ENCODE peak calls at places on chromosome 18, in nine cellular contexts. C, T, N, P, V, U, B, F and L are unnamed samples. For H3K9me3, the result is how much of the 10 kb centered on the place peaks cover.

GRCh38 chr18:63290456-63291200 is 28.9 kb downstream of the BCL2 start:
- DNase-seq in C (no peak), U (no peak), T (no peak), B (no peak), P (no peak), F (no peak), N (no peak), V (peak), L (peak)

GRCh38 chr18:27685807-27686412 is 491.0 kb downstream of the CDH2 start:
- DNase-seq in U (no peak), T (no peak), F (peak), N (no peak), B (peak), P (no peak), V (peak), C (no peak), L (no peak)

GRCh38 chr18:26419746-26420145 is 128.6 kb downstream of the KCTD1 start:
- DNase-seq in N (no peak), F (no peak), V (no peak), T (no peak), B (peak), P (no peak), U (no peak), C (peak), L (no peak)

GRCh38 chr18:61657066-61657732 is 235.6 kb downstream of the RNF152 start:
- DNase-seq in U (no peak), F (no peak), P (no peak), B (no peak), V (no peak), T (no peak), N (no peak), C (no peak), L (no peak)

GRCh38 chr18:50401334-50401733 is 26.5 kb downstream of the SKA1 start:
- DNase-seq in T (no peak), F (no peak), U (no peak), C (no peak), P (no peak), N (no peak), B (peak), V (no peak), L (no peak)

GRCh38 chr18:26489191-26489590 is 59.2 kb downstream of the KCTD1 start:
- DNase-seq in U (no peak), B (no peak), F (peak), T (no peak), P (no peak), N (no peak), V (no peak), C (no peak), L (no peak)

GRCh38 chr18:59820663-59821062 is 79.1 kb upstream of the PMAIP1 start:
- DNase-seq in P (no peak), T (no peak), U (no peak), B (no peak), C (no peak), F (no peak), N (no peak), V (no peak), L (no peak)

GRCh38 chr18:13585379-13586153 is 140.8 kb downstream of the FAM210A start:
- DNase-seq in B (no peak), N (no peak), C (no peak), T (no peak), V (no peak), P (no peak), U (no peak), F (no peak), L (no peak)

GRCh38 chr18:68666316-68666715 is 48.6 kb downstream of the TMX3 start:
- DNase-seq in B (no peak), T (peak), V (no peak), C (peak), P (no peak), F (no peak), U (no peak), N (no peak), L (no peak)

GRCh38 chr18:46261799-46262198 is 157.6 kb downstream of the HAUS1 start:
- DNase-seq in B (no peak), T (no peak), U (no peak), V (no peak), P (no peak), N (no peak), F (peak), C (no peak), L (no peak)

GRCh38 chr18:77478619-77479018 is 229.0 kb downstream of the GALR1 start:
- DNase-seq in U (no peak), V (no peak), B (peak), P (no peak), F (no peak), T (peak), N (no peak), C (peak), L (no peak)

GRCh38 chr18:53416985-53417384 is 807.5 kb downstream of the MBD2 start:
- DNase-seq in B (no peak), T (no peak), U (no peak), N (no peak), C (no peak), P (no peak), F (no peak), V (no peak), L (no peak)

GRCh38 chr18:49565656-49566055 is 3.8 kb downstream of the LIPG start:
- DNase-seq in F (no peak), N (no peak), C (no peak), B (peak), U (no peak), P (no peak), V (no peak), T (peak), L (no peak)

GRCh38 chr18:54739476-54739875 is 88.8 kb upstream of the RAB27B start:
- DNase-seq in T (no peak), N (no peak), C (no peak), P (no peak), F (no peak), U (no peak), B (no peak), V (no peak), L (no peak)

GRCh38 chr18:43904209-43904837 is 627.0 kb upstream of the SYT4 start:
- DNase-seq in N (no peak), B (no peak), T (no peak), V (no peak), C (no peak), P (no peak), F (no peak), U (no peak), L (no peak)

GRCh38 chr18:13435596-13436333 is 217.2 kb downstream of the LDLRAD4 start:
- DNase-seq in F (peak), P (no peak), N (no peak), U (no peak), B (peak), C (peak), T (no peak), V (no peak), L (no peak)

GRCh38 chr18:28065031-28065792 is 111.7 kb downstream of the CDH2 start:
- DNase-seq in T (no peak), U (no peak), P (no peak), V (peak), B (no peak), F (peak), N (no peak), C (no peak), L (no peak)

GRCh38 chr18:70553961-70554325 is 265.1 kb downstream of the SOCS6 start:
- DNase-seq in C (no peak), B (no peak), N (no peak), U (no peak), T (no peak), P (no peak), V (no peak), F (no peak), L (no peak)

GRCh38 chr18:10416020-10416419 is 38.4 kb upstream of the APCDD1 start:
- DNase-seq in V (no peak), U (no peak), C (no peak), F (no peak), B (no peak), T (no peak), P (no peak), N (no peak), L (no peak)

GRCh38 chr18:33560686-33561370 is 17.2 kb upstream of the ASXL3 start:
- DNase-seq in F (peak), B (no peak), P (no peak), N (no peak), C (no peak), T (no peak), V (peak), U (no peak), L (no peak)

GRCh38 chr18:74303936-74304335 is 11.7 kb upstream of the C18orf63 start:
- DNase-seq in V (no peak), F (peak), U (no peak), P (no peak), N (no peak), B (no peak), T (no peak), C (no peak), L (no peak)

GRCh38 chr18:23209031-23209430 is 73.7 kb downstream of the CABLES1 start:
- DNase-seq in F (no peak), N (no peak), V (no peak), U (no peak), P (no peak), B (no peak), T (no peak), C (no peak), L (no peak)

GRCh38 chr18:63788447-63789096 is 13.4 kb downstream of the SERPINB7 start:
- DNase-seq in U (no peak), B (no peak), F (peak), N (no peak), C (no peak), T (no peak), V (no peak), P (no peak), L (no peak)

GRCh38 chr18:41134426-41134825 is 820.6 kb upstream of the PIK3C3 start:
- DNase-seq in P (no peak), B (no peak), T (no peak), C (no peak), N (no peak), F (no peak), U (no peak), V (no peak), L (no peak)

GRCh38 chr18:77119101-77119850 is 13.3 kb downstream of the MBP start:
- DNase-seq in B (no peak), P (no peak), C (peak), V (no peak), N (peak), U (no peak), T (no peak), F (no peak), L (no peak)

GRCh38 chr18:74173434-74173750 is 25.1 kb downstream of the TIMM21 start:
- DNase-seq in V (no peak), N (no peak), P (no peak), U (no peak), T (no peak), C (no peak), B (no peak), F (no peak), L (no peak)

GRCh38 chr18:28422577-28422976 is 245.6 kb upstream of the CDH2 start:
- DNase-seq in P (no peak), N (no peak), C (no peak), T (no peak), B (no peak), U (no peak), F (no peak), V (no peak), L (no peak)

GRCh38 chr18:27164905-27165304 is 20.2 kb downstream of the CHST9 start:
- DNase-seq in T (no peak), N (no peak), V (no peak), C (no peak), P (no peak), B (no peak), U (no peak), F (no peak), L (no peak)

GRCh38 chr18:70296289-70296688 is 7.4 kb downstream of the SOCS6 start:
- DNase-seq in F (no peak), T (peak), N (no peak), V (peak), P (no peak), U (no peak), B (peak), C (no peak), L (no peak)

GRCh38 chr18:10398571-10398970 is 55.9 kb upstream of the APCDD1 start:
- DNase-seq in V (no peak), U (no peak), B (no peak), P (no peak), C (no peak), T (no peak), F (no peak), N (no peak), L (no peak)

GRCh38 chr18:48921305-48922202 is 29.2 kb downstream of the SMAD7 start:
- DNase-seq in T (no peak), F (no peak), C (peak), U (no peak), P (no peak), B (no peak), N (peak), V (no peak), L (no peak)

GRCh38 chr18:73503326-73503725 is 635.5 kb upstream of the NETO1 start:
- DNase-seq in F (peak), T (no peak), N (no peak), V (no peak), P (no peak), C (no peak), B (no peak), U (no peak), L (no peak)

GRCh38 chr18:11458447-11458846 is 150.9 kb upstream of the SLC35G4 start:
- DNase-seq in N (no peak), B (no peak), U (no peak), V (no peak), C (no peak), P (no peak), F (no peak), T (no peak), L (no peak)

GRCh38 chr18:48470484-48471180 is 61.4 kb upstream of the ZBTB7C start:
- DNase-seq in T (no peak), P (no peak), U (no peak), C (no peak), N (no peak), F (no peak), B (no peak), V (no peak), L (no peak)

DNA sequence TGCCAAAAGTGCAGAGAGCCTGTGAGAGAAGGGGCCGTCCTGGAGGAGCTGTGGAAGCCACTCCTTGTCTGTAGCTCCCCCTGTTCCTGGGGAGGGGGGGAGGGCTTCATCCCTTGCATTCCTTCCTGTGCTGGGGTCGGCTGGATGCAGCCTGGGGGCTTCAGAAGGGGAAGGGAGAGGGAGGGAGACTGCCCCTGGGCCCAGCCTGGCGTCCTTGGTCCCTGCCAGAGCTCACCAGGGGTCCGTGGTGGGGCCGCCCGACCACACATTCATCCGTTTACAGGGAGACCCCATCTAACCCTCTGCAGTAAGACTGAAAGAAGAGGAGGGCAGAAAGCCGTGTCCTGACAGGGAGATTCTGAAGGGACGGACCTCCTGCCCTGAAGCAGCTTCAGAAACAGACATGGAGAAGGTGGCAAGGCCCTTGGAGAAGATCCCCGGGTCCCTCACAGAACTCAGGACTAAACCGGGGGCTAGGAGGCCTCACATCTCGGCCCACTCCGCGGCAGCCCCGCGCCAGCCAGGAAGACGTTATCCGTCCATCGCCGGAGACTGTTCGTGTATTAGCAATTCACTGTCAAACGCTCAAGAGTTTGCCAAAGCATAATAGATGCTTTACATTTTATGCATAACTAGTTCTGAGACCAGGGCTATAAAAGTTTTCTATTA is 258.2 kb upstream of the SALL3 start:
- DNase-seq in P (no peak), B (no peak), F (no peak), U (peak), V (no peak), N (peak), C (peak), T (no peak), L (no peak)
- H3K9me3 ChIP-seq in P (under half), B (under half), F (under half), U (under half), V (under half), N (under half), C (under half), T (under half), L (under half)

DNA sequence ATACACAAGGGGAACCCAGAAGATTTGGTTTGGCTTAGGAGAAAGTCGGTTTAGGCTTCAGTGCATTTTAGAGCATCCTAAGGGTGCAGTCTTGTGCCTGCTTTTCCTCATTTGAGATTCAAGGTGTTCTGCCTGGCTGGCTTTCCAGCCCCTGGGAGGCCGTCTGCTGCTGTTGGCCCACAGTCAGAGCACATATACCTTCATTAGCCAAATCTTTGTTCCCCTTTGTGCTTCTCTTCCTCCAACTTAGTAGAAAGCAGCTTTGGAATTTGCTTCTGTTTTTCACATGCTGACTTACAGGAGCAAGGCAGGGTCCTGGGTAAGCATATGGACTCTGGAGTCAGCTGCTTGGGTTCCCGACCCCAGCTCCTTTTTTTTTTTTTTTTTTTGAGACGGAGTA is 477.1 kb upstream of the TCF4 start:
- DNase-seq in B (no peak), F (no peak), V (no peak), C (no peak), U (no peak), P (no peak), N (no peak), T (no peak), L (no peak)
- H3K9me3 ChIP-seq in B (under half), F (under half), V (under half), C (under half), U (under half), P (under half), N (under half), T (under half), L (under half)

GRCh38 chr18:36415606-36416005 is 118.1 kb downstream of the FHOD3 start:
- DNase-seq in P (no peak), C (no peak), T (no peak), F (no peak), U (no peak), N (no peak), B (no peak), V (no peak), L (no peak)
- H3K9me3 ChIP-seq in P (under half), C (under half), T (under half), F (under half), U (under half), N (under half), B (under half), V (under half), L (under half)

DNA sequence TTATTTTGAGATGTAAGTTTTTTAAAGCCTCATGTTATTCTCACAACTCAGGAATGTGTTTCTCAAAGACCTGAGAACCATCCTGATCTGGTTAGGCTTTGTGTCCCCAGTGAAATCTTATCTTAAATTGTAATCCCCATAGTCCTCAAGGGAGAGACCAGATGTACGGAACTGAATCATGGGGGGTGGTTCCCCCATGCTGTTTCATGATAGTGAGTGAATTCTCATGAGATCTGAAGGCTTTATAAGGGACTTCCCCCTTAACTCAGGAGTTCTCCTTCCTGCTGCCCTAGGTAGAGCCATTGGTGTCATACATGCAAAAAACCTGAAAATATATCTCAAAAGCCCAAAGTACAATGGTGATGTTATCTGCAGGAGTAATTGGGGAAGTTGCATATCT is 836.7 kb downstream of the CBLN2 start:
- DNase-seq in V (no peak), B (no peak), C (no peak), N (no peak), F (no peak), T (no peak), U (no peak), P (no peak), L (no peak)
- H3K9me3 ChIP-seq in V (under half), B (under half), C (under half), N (under half), F (under half), T (under half), U (under half), P (under half), L (under half)

GRCh38 chr18:78926243-78926615 is 53.4 kb upstream of the SALL3 start:
- DNase-seq in P (no peak), N (peak), B (no peak), T (no peak), U (no peak), V (no peak), F (no peak), C (no peak), L (no peak)

GRCh38 chr18:78925557-78926242 is 53.9 kb upstream of the SALL3 start:
- DNase-seq in F (no peak), V (no peak), U (no peak), N (peak), P (no peak), C (no peak), B (no peak), T (no peak), L (no peak)

GRCh38 chr18:78922856-78923255 is 56.8 kb upstream of the SALL3 start:
- DNase-seq in V (no peak), T (no peak), U (no peak), F (no peak), N (peak), B (no peak), C (peak), P (no peak), L (no peak)

GRCh38 chr18:78925193-78925540 is 54.5 kb upstream of the SALL3 start:
- DNase-seq in V (no peak), P (no peak), F (no peak), N (no peak), C (no peak), T (no peak), B (no peak), U (no peak), L (no peak)

GRCh38 chr18:78924301-78925192 is 55.1 kb upstream of the SALL3 start:
- DNase-seq in U (no peak), C (peak), N (peak), F (no peak), B (no peak), T (no peak), V (no peak), P (no peak), L (no peak)
- H3K9me3 ChIP-seq in U (under half), C (under half), N (under half), F (under half), B (under half), T (under half), V (under half), P (under half), L (under half)

GRCh38 chr18:1036926-1037325 is 132.3 kb downstream of the ADCYAP1 start:
- DNase-seq in T (no peak), C (no peak), F (no peak), V (no peak), B (no peak), N (no peak), P (no peak), U (no peak), L (no peak)

GRCh38 chr18:1037766-1038165 is 133.1 kb downstream of the ADCYAP1 start:
- DNase-seq in T (no peak), N (no peak), F (no peak), V (no peak), C (no peak), P (no peak), B (no peak), U (no peak), L (no peak)

GRCh38 chr18:1039421-1039820 is 134.8 kb downstream of the ADCYAP1 start:
- DNase-seq in T (no peak), P (no peak), B (no peak), C (no peak), F (no peak), U (no peak), V (no peak), N (no peak), L (no peak)

DNA sequence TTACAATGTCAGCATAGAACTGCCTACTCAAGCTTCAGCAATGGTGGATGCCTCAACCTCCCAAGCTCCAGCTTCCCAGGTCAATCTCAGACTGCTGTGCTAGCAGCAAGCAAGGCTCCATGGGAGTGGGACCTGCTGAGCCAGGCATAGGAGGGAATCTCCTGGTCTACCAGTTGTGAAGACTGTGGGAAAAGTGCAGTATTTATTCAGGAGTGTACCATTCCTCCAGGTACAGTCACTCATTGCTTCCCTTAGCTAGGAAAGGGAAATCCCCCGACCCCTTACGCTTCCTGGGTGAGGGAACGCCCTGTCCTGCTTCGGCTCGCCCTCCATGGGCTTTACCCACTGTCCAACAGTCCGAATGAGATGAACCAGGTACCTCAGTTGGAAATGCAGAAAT is 130.3 kb downstream of the ADCYAP1 start:
- DNase-seq in N (no peak), F (no peak), V (no peak), B (no peak), P (no peak), U (no peak), T (no peak), C (no peak), L (no peak)
- H3K9me3 ChIP-seq in N (under half), F (under half), V (under half), B (under half), P (under half), U (under half), T (under half), C (under half), L (under half)